ENCODE peak calls at places on chromosomes 16 and 17, in four cellular contexts. L is GM12878, Q is HepG2, K is K562. G is an unnamed sample. For H3K79me2, the result is how much of the 10 kb centered on the place peaks cover.

GRCh38 chr17:72497915-72498314 is 377.1 kb downstream of the SOX9 start:
- DNase-seq in K (no peak), Q (no peak), L (no peak), G (no peak)

GRCh38 chr16:25108054-25108453 is 3.5 kb upstream of the LCMT1 start:
- DNase-seq in K (peak), Q (peak), L (no peak), G (no peak)

GRCh38 chr16:56286819-56287218 is 95.5 kb downstream of the GNAO1 start:
- DNase-seq in Q (no peak), L (no peak), K (no peak), G (no peak)

GRCh38 chr17:20271016-20271610 is 196.2 kb downstream of the LGALS9B start:
- DNase-seq in Q (no peak), L (no peak), K (no peak), G (no peak)

GRCh38 chr17:22599322-22599721 is 907.0 kb downstream of the KCNJ18 start:
- DNase-seq in L (no peak), K (no peak), Q (no peak), G (no peak)

GRCh38 chr17:42096360-42097111 is 1.7 kb downstream of the ZNF385C start:
- DNase-seq in K (no peak), Q (no peak), L (no peak), G (no peak)

GRCh38 chr16:57610611-57611010 is 17.8 kb upstream of the ADGRG1 start:
- DNase-seq in Q (no peak), L (no peak), K (no peak), G (no peak)

GRCh38 chr17:21149626-21150025 is 22.9 kb downstream of the DHRS7B start:
- DNase-seq in L (no peak), K (no peak), Q (no peak), G (no peak)

GRCh38 chr17:82300707-82301270 is 16.6 kb downstream of the CD7 start:
- DNase-seq in L (no peak), K (no peak), Q (no peak), G (peak)

GRCh38 chr17:63751806-63752205 is 10.2 kb upstream of the STRADA start:
- DNase-seq in Q (no peak), L (no peak), K (no peak), G (no peak)

GRCh38 chr16:4172070-4172469 is 55.8 kb upstream of the ADCY9 start:
- DNase-seq in K (no peak), Q (no peak), L (no peak), G (no peak)

GRCh38 chr17:58679263-58680037 is 12.4 kb downstream of the TEX14 start:
- DNase-seq in K (peak), Q (peak), L (peak), G (no peak)

GRCh38 chr16:5851583-5851982 is 754.0 kb upstream of the EEF2KMT start:
- DNase-seq in Q (no peak), L (no peak), K (no peak), G (no peak)
- H3K27ac ChIP-seq in Q (no peak), L (no peak), K (no peak), G (no peak)

GRCh38 chr16:81516478-81517149 is 72.0 kb downstream of the CMIP start:
- DNase-seq in Q (no peak), L (no peak), K (no peak), G (no peak)
- H3K79me2 ChIP-seq in Q (half or more), L (under half), K (half or more), G (under half)

GRCh38 chr17:269616-270514 is 82.7 kb downstream of the RPH3AL start:
- DNase-seq in K (no peak), Q (no peak), L (no peak), G (no peak)
- TF ChIP-seq MYC in K (no peak), Q (no peak), L (no peak), G (no peak)

GRCh38 chr17:75428775-75429469 is 23.4 kb upstream of the GRB2 start:
- DNase-seq in Q (peak), L (no peak), K (no peak), G (no peak)
- H3K27ac ChIP-seq in Q (peak), L (no peak), K (no peak), G (no peak)

GRCh38 chr16:67528870-67529638 is 425 bp downstream of the RIPOR1 start:
- DNase-seq in Q (no peak), K (no peak), L (no peak), G (peak)
- H3K79me2 ChIP-seq in Q (under half), K (under half), L (under half), G (under half)

DNA sequence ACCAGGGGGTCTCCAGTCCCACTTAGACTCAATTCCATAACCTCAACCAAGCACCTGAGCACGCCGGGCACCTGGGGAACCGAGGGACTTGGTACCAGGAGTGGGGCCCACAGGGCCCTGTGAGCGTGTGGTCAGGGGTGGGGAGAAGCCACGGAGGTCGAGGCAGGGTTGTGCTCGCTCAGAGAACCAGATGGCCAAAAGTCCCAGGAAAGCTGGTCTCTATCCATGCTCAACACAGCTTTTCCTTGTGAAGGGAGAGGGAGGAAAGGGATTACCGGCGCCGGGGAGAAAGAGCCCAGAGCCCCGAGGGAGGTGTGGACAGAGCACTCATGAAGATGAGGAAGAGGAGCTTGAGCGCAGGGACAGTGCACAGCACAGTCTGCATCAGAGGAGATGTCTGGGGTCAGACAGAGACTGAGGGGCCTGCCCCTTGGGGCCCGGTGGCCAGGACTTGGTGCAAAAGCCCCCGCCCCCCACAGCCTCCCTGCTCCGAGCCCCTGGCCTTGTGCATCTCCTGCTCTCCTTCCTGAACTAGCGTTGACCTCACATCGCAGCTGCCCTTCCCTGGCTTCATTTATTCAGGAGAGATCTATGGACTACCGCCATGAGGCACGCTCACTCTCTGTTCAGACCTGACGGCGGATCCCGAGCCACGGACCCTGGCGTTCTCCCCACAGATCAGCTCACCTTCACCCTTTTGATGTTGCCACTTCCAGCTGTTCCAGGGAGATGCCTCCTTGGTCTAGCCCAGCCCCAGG is 355.4 kb upstream of the TNRC6C start:
- DNase-seq in Q (no peak), K (no peak), L (no peak), G (no peak)
- TF ChIP-seq MYC in Q (no peak), K (no peak), L (no peak), G (no peak)

GRCh38 chr17:28747046-28747691 is 3.4 kb downstream of the TRAF4 start:
- DNase-seq in Q (no peak), K (no peak), L (no peak), G (peak)
- H3K27ac ChIP-seq in Q (peak), K (no peak), L (peak), G (no peak)

GRCh38 chr17:54971147-54971546 is 2.6 kb downstream of the STXBP4 start:
- DNase-seq in L (no peak), K (no peak), Q (peak), G (no peak)
- H3K79me2 ChIP-seq in L (under half), K (half or more), Q (half or more), G (under half)

DNA sequence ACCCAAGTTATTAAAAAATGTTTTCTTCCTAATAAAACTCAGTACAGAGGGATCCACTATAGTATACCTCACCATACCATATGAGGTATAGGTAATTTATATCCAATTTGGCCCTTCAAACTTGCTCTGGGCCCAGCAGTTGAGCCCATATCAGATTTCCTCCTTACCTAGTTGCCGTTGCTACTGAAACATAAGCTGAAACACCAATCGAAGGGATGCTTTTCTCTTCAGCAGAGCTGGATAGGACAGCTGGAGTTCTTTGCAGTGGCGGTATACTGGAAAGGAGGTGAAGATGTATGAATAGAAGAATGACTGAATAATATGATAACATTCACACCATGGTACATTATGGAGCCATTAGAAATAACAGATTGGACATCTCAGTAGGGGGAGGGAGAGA is 42.7 kb downstream of the TNRC6C start:
- DNase-seq in Q (no peak), K (no peak), L (no peak), G (peak)
- TF ChIP-seq MYC in Q (no peak), K (no peak), L (no peak), G (no peak)

GRCh38 chr17:15398291-15398690 is 56.9 kb upstream of the TEKT3 start:
- DNase-seq in Q (no peak), K (no peak), L (no peak), G (peak)

GRCh38 chr17:15395091-15395490 is 53.7 kb upstream of the TEKT3 start:
- DNase-seq in Q (no peak), K (no peak), L (no peak), G (no peak)

GRCh38 chr17:15399443-15399842 is 58.0 kb upstream of the TEKT3 start:
- DNase-seq in L (no peak), Q (no peak), K (no peak), G (no peak)

GRCh38 chr17:15397605-15398004 is 56.2 kb upstream of the TEKT3 start:
- DNase-seq in L (no peak), Q (no peak), K (no peak), G (no peak)

GRCh38 chr17:15398736-15399331 is 57.4 kb upstream of the TEKT3 start:
- DNase-seq in Q (peak), L (no peak), K (no peak), G (peak)
- H3K27ac ChIP-seq in Q (no peak), L (no peak), K (no peak), G (peak)